ENCODE peak calls at places on chromosome 2, in five cellular contexts. F, Z, U, G and L are unnamed samples.

GRCh38 chr2:157830696-157831570 is 45.2 kb downstream of the ACVR1 start:
- DNase-seq in F (no peak), Z (no peak), U (no peak), G (peak; percentile 65), L (peak; percentile 29)

GRCh38 chr2:229752970-229753729 is 38.8 kb upstream of the DNER start:
- DNase-seq in Z (no peak), F (no peak), G (no peak), U (no peak), L (no peak)

GRCh38 chr2:181900007-181900651 is 8.6 kb downstream of the ITPRID2 start:
- DNase-seq in G (no peak), U (no peak), Z (no peak), F (no peak), L (no peak)

GRCh38 chr2:160068906-160069305 is 6.5 kb upstream of the PLA2R1 start:
- DNase-seq in F (no peak), Z (no peak), G (no peak), U (no peak), L (no peak)

GRCh38 chr2:154587739-154588138 is 110.8 kb upstream of the KCNJ3 start:
- DNase-seq in F (no peak), Z (no peak), G (no peak), U (no peak), L (no peak)

GRCh38 chr2:46803911-46804670 is 111.5 kb downstream of the MCFD2 start:
- DNase-seq in G (no peak), U (no peak), F (no peak), Z (peak; percentile 32), L (peak; percentile 68)

GRCh38 chr2:185583058-185583816 is 155.4 kb upstream of the FSIP2 start:
- DNase-seq in G (no peak), U (no peak), F (no peak), Z (no peak), L (no peak)

GRCh38 chr2:6301426-6301825 is 564.3 kb downstream of the CMPK2 start:
- DNase-seq in Z (no peak), F (no peak), U (no peak), G (no peak), L (no peak)

GRCh38 chr2:189854956-189855355 is 70.7 kb downstream of the PMS1 start:
- DNase-seq in G (no peak), U (no peak), Z (no peak), F (no peak), L (no peak)

GRCh38 chr2:180222642-180223041 is 215.5 kb upstream of the CWC22 start:
- DNase-seq in G (no peak), F (no peak), U (no peak), Z (no peak), L (no peak)

GRCh38 chr2:15560404-15560987 is 638 bp downstream of the NBAS start:
- DNase-seq in F (no peak), U (no peak), Z (no peak), G (no peak), L (no peak)

GRCh38 chr2:219530048-219530963 is 13.3 kb downstream of the CHPF start:
- DNase-seq in F (peak; percentile 22), G (peak; percentile 48), U (peak; percentile 52), Z (peak; percentile 95), L (no peak)

GRCh38 chr2:26846334-26846863 is 1.5 kb upstream of the DPYSL5 start:
- DNase-seq in G (no peak), Z (peak; percentile 77), F (peak; percentile 78), U (peak; percentile 33), L (peak; percentile 91)

GRCh38 chr2:46460991-46461715 is 18.2 kb upstream of the TMEM247 start:
- DNase-seq in G (peak; percentile 18), U (peak; percentile 57), Z (peak; percentile 82), F (no peak), L (peak; percentile 95)

GRCh38 chr2:219470429-219470828 is 28.3 kb upstream of the GMPPA start:
- DNase-seq in U (no peak), G (no peak), Z (no peak), F (no peak), L (no peak)

GRCh38 chr2:173414823-173415322 is 60.2 kb downstream of the CDCA7 start:
- DNase-seq in F (no peak), G (no peak), Z (no peak), U (no peak), L (no peak)

GRCh38 chr2:23360571-23361125 is 24.3 kb upstream of the KLHL29 start:
- DNase-seq in F (no peak), Z (no peak), G (no peak), U (no peak), L (no peak)

GRCh38 chr2:44912660-44913059 is 28.8 kb upstream of the SIX3 start:
- DNase-seq in F (no peak), G (no peak), Z (no peak), U (no peak), L (no peak)

GRCh38 chr2:54523336-54523959 is 67.3 kb downstream of the SPTBN1 start:
- DNase-seq in F (no peak), G (no peak), Z (no peak), U (no peak), L (no peak)

GRCh38 chr2:85396531-85397470 is 13.4 kb downstream of the CAPG start:
- DNase-seq in G (no peak), U (no peak), Z (no peak), F (no peak), L (no peak)

GRCh38 chr2:16420421-16420820 is 245.2 kb downstream of the CYRIA start:
- DNase-seq in Z (no peak), F (no peak), G (no peak), U (no peak), L (no peak)

GRCh38 chr2:121197369-121198091 is 87.5 kb downstream of the TFCP2L1 start:
- DNase-seq in Z (no peak), F (no peak), G (no peak), U (peak; percentile 70), L (no peak)

GRCh38 chr2:100733344-100734187 is 86.4 kb upstream of the NPAS2 start:
- DNase-seq in G (peak; percentile 25), U (no peak), F (no peak), Z (no peak), L (peak; percentile 91)

GRCh38 chr2:231191896-231192872 is 6.2 kb upstream of the ARMC9 start:
- DNase-seq in U (no peak), G (peak; percentile 50), Z (peak; percentile 77), F (no peak), L (peak; percentile 93)

GRCh38 chr2:179340678-179341077 is 76.0 kb upstream of the SESTD1 start:
- DNase-seq in U (no peak), F (peak; percentile 75), Z (no peak), G (no peak), L (no peak)

GRCh38 chr2:68764041-68764780 is 29.6 kb downstream of the ARHGAP25 start:
- DNase-seq in U (no peak), G (no peak), F (no peak), Z (no peak), L (peak; percentile 47)

GRCh38 chr2:233544079-233544690 is 22.4 kb downstream of the USP40 start:
- DNase-seq in F (no peak), U (no peak), Z (no peak), G (no peak), L (no peak)

GRCh38 chr2:85785027-85785822 is 31.4 kb downstream of the ATOH8 start:
- DNase-seq in Z (no peak), U (peak; percentile 88), G (no peak), F (peak; percentile 16), L (no peak)

GRCh38 chr2:240460243-240460630 is 24.8 kb downstream of the GPC1 start:
- DNase-seq in Z (no peak), U (no peak), G (no peak), F (no peak), L (no peak)

GRCh38 chr2:180000434-180000833 is 6.7 kb downstream of the CWC22 start:
- DNase-seq in U (no peak), F (no peak), Z (no peak), G (no peak), L (no peak)